ENCODE peak calls at places on chromosome 4, in nine cellular contexts. A is mammary epithelial cell, L is lower lobe of right lung, Q is progenitor cell of endocrine pancreas, G is cerebellar cortex, E is NAMALWA, Y is Daoy, R is hepatic stellate cell, U is iPS-NIHi11. C is an unnamed sample.
A peak's percentile ranks its signal among the peaks of the same experiment; 100 is the strongest.

GRCh38 chr4:77360451-77360850 is 203.4 kb downstream of the CCNG2 start:
- DNase-seq in A (no peak), L (no peak), Q (no peak), G (no peak), E (peak; percentile 34), Y (no peak), R (no peak), U (no peak), C (peak; percentile 76)

GRCh38 chr4:15702941-15703403 is at the start of gene BST1:
- DNase-seq in A (peak; percentile 23), L (peak; percentile 89), Q (no peak), G (no peak), E (no peak), Y (peak; percentile 54), R (peak; percentile 59), U (peak; percentile 51), C (no peak)

GRCh38 chr4:6733358-6734164 is 17.6 kb downstream of the BLOC1S4 start:
- DNase-seq in A (no peak), L (no peak), Q (no peak), G (no peak), E (no peak), Y (no peak), R (no peak), U (peak; percentile 5), C (no peak)

GRCh38 chr4:165394275-165394674 is 15.5 kb downstream of the CPE start:
- DNase-seq in A (peak; percentile 81), L (no peak), Q (no peak), G (no peak), E (no peak), Y (no peak), R (peak; percentile 58), U (no peak), C (no peak)

GRCh38 chr4:114654607-114655006 is 56.0 kb downstream of the UGT8 start:
- DNase-seq in A (no peak), L (no peak), Q (no peak), G (no peak), E (no peak), Y (no peak), R (no peak), U (no peak), C (no peak)

GRCh38 chr4:71184195-71184781 is 154.5 kb upstream of the SLC4A4 start:
- DNase-seq in A (peak; percentile 31), L (no peak), Q (no peak), G (peak; percentile 87), E (peak; percentile 80), Y (peak; percentile 25), R (peak; percentile 41), U (peak; percentile 76), C (peak; percentile 51)

GRCh38 chr4:161762796-161763195 is 401.0 kb downstream of the FSTL5 start:
- DNase-seq in A (peak; percentile 58), L (no peak), Q (no peak), G (no peak), E (no peak), Y (no peak), R (no peak), U (no peak), C (no peak)

GRCh38 chr4:158209825-158210807 is at the start of gene TMEM144:
- DNase-seq in A (peak; percentile 87), L (peak; percentile 95), Q (peak; percentile 59), G (peak; percentile 72), E (no peak), Y (peak; percentile 90), R (peak; percentile 77), U (peak; percentile 88), C (peak; percentile 45)

GRCh38 chr4:174946246-174946645 is 28.1 kb downstream of the ADAM29 start:
- DNase-seq in A (no peak), L (no peak), Q (no peak), G (no peak), E (no peak), Y (no peak), R (no peak), U (no peak), C (no peak)

GRCh38 chr4:26780524-26780923 is 80.1 kb upstream of the STIM2 start:
- DNase-seq in A (peak; percentile 97), L (no peak), Q (no peak), G (no peak), E (no peak), Y (peak; percentile 25), R (no peak), U (no peak), C (no peak)

GRCh38 chr4:112517067-112517588 is 1.1 kb upstream of the NEUROG2 start:
- DNase-seq in A (no peak), L (no peak), Q (no peak), G (no peak), E (no peak), Y (no peak), R (no peak), U (no peak), C (no peak)

C was measured in D341Med.